ENCODE peak calls at places on chromosomes 2 and 18, in eight cellular contexts. X, D, R, S, W, L, N and C are unnamed samples.

GRCh38 chr2:234029150-234029733 is 21.3 kb upstream of the SPP2 start:
- DNase-seq in X (no peak), D (no peak), R (no peak), S (no peak), W (no peak), L (no peak), N (no peak), C (no peak)

GRCh38 chr2:65024149-65024829 is 31.9 kb upstream of the CEP68 start:
- DNase-seq in X (no peak), D (no peak), R (peak), S (peak), W (no peak), L (peak), N (no peak), C (no peak)

GRCh38 chr18:37533647-37534565 is 31.7 kb downstream of the CELF4 start:
- DNase-seq in X (no peak), D (peak), R (no peak), S (no peak), W (no peak), L (no peak), N (no peak), C (peak)

GRCh38 chr2:132690664-132691303 is 20.8 kb upstream of the LYPD1 start:
- DNase-seq in X (no peak), D (no peak), R (peak), S (no peak), W (no peak), L (no peak), N (no peak), C (no peak)

GRCh38 chr2:163155279-163155883 is 316.8 kb upstream of the KCNH7 start:
- DNase-seq in X (peak), D (peak), R (peak), S (peak), W (no peak), L (no peak), N (peak), C (no peak)

GRCh38 chr18:64244571-64244970 is 95.7 kb upstream of the LINC00305 start:
- DNase-seq in X (peak), D (peak), R (no peak), S (no peak), W (no peak), L (no peak), N (peak), C (no peak)

GRCh38 chr18:3885209-3885792 is 435.3 kb downstream of the TGIF1 start:
- DNase-seq in X (no peak), D (peak), R (no peak), S (peak), W (no peak), L (no peak), N (no peak), C (no peak)

GRCh38 chr2:86636842-86637241 is 13.2 kb upstream of the RNF103 start:
- DNase-seq in X (no peak), D (no peak), R (no peak), S (no peak), W (no peak), L (no peak), N (no peak), C (no peak)

GRCh38 chr2:241033994-241034393 is 35.6 kb downstream of the SNED1 start:
- DNase-seq in X (no peak), D (no peak), R (no peak), S (no peak), W (no peak), L (no peak), N (no peak), C (no peak)

GRCh38 chr2:2795438-2796091 is 464.5 kb upstream of the MYT1L start:
- DNase-seq in X (no peak), D (no peak), R (no peak), S (no peak), W (no peak), L (no peak), N (no peak), C (no peak)

GRCh38 chr2:108377815-108378630 is at the start of gene SULT1C4:
- DNase-seq in X (no peak), D (no peak), R (no peak), S (peak), W (no peak), L (no peak), N (no peak), C (peak)

GRCh38 chr2:158464426-158465281 is 7.9 kb downstream of the PKP4 start:
- DNase-seq in X (no peak), D (peak), R (peak), S (no peak), W (no peak), L (no peak), N (peak), C (no peak)

GRCh38 chr2:169741-170140 is 94.1 kb downstream of the SH3YL1 start:
- DNase-seq in X (no peak), D (no peak), R (no peak), S (no peak), W (no peak), L (no peak), N (peak), C (no peak)